ENCODE peak calls at places on chromosomes 11 and 22, in eight cellular contexts. G, Q, J, H, U, P, L and S are unnamed samples.

GRCh38 chr11:32940865-32941264 is 48.3 kb downstream of the QSER1 start:
- DNase-seq in G (no peak), Q (no peak), J (no peak), H (no peak), U (no peak), P (no peak), L (no peak), S (no peak)

GRCh38 chr22:42026705-42027104 is 28.1 kb downstream of the WBP2NL start:
- DNase-seq in G (no peak), Q (no peak), J (no peak), H (no peak), U (no peak), P (no peak), L (no peak), S (no peak)

GRCh38 chr11:64916040-64916847 is 765 bp downstream of the ATG2A start:
- DNase-seq in G (peak), Q (peak), J (peak), H (peak), U (no peak), P (no peak), L (no peak), S (peak)

GRCh38 chr11:33652930-33653329 is 47.7 kb downstream of the C11orf91 start:
- DNase-seq in G (no peak), Q (no peak), J (no peak), H (no peak), U (no peak), P (no peak), L (no peak), S (no peak)

GRCh38 chr11:12914401-12914912 is 94.7 kb upstream of the RASSF10 start:
- DNase-seq in G (peak), Q (no peak), J (no peak), H (peak), U (no peak), P (peak), L (peak), S (peak)

GRCh38 chr11:126840201-126840886 is 160.2 kb downstream of the KIRREL3 start:
- DNase-seq in G (peak), Q (no peak), J (no peak), H (peak), U (no peak), P (no peak), L (no peak), S (peak)

GRCh38 chr11:83956119-83956697 is 670.0 kb upstream of the CCDC90B start:
- DNase-seq in G (no peak), Q (no peak), J (no peak), H (no peak), U (no peak), P (no peak), L (no peak), S (no peak)

GRCh38 chr11:68127791-68128681 is 6.8 kb upstream of the CHKA start:
- DNase-seq in G (peak), Q (peak), J (peak), H (peak), U (peak), P (peak), L (peak), S (peak)

GRCh38 chr22:46694423-46695170 is 43.5 kb downstream of the CERK start:
- DNase-seq in G (no peak), Q (no peak), J (no peak), H (no peak), U (no peak), P (no peak), L (no peak), S (no peak)

GRCh38 chr11:76515494-76515893 is 70.7 kb downstream of the EMSY start:
- DNase-seq in G (no peak), Q (no peak), J (no peak), H (no peak), U (no peak), P (no peak), L (no peak), S (no peak)

GRCh38 chr11:76510060-76511047 is 65.5 kb downstream of the EMSY start:
- DNase-seq in G (peak), Q (no peak), J (no peak), H (no peak), U (peak), P (no peak), L (no peak), S (peak)

GRCh38 chr11:76513654-76514034 is 68.8 kb downstream of the EMSY start:
- DNase-seq in G (no peak), Q (no peak), J (no peak), H (no peak), U (no peak), P (no peak), L (no peak), S (no peak)

DNA sequence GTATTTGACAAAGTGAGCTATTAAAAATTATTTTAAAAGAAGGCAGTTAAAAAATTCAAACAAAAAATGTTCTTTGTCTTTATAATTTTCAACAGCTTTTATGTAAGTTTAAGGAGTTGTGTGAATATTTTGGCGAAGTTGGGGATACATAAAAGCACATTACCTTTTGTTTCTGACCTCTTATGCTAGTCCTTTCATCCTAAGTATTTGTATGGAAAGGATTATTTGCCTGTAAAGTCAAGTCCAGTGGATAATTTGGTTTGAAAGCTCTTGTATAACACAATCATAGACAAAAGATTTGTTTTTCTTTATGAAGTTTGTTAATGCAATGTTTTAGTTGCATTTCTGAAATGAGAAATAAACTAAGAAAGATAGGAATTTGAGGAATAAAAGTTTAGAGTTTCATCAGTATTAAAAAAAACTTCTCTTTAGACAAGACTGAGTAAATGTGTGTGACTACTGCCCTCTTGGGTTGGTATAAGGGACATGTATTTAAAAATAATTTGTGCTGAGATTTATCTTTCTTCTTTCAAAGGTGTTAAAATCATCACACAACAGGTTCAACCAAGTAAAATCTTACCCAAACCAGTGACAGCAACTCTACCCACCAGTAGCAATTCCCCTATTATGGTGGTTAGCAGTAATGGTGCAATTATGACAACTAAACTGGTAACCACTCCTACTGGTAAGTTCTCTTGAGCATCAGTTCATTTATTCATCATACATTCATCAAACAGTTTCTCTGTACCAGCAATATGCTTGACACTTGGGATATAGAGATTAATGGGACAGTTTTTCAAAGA is 68.2 kb downstream of the EMSY start:
- DNase-seq in G (no peak), Q (no peak), J (no peak), H (peak), U (peak), P (no peak), L (no peak), S (peak)
- TF ChIP-seq CTCF in G (peak), Q (no peak), J (no peak), H (peak), U (peak), P (peak), L (no peak), S (peak)

DNA sequence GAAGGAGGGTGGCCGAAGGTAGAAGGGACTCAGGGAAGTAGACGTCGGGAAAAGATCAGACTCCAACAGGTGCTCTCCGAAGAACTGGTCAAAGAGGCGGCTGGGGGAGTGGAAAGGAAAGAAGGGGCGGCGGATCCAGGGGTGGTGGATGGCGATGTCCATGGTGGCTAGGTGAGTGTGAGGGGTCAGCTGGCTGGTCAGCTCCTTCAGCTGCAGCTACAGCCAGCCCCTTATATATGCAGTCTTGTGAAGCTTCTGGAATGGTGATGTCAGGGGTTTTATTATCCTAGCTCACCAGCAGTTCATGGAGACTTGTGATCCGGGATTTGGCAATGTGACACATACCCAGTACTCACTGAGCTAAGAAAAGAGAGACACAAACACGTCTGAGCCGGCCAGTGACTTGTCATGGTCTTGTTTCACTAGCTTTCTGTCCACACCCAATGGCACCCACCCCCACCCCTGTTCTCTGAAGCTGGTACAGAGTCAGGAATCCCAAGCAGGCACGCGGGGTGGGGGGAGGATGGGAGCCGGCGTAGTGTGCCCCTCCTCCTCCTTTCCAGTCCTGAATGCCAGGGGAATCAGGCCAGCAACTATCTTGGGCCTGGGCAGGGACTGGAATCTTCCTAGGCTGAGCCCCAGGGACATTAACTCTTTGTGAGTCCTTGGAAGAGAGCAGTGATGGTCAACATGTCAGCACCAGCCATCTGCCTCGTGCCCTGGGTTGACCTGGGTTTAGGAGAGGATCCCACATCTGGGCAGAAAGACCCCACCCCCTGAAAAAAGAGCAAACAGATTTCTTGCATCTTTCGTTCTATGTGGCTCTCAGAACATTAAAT is at the start of gene CRYAB:
- DNase-seq in G (peak), Q (peak), J (peak), H (peak), U (peak), P (peak), L (peak), S (peak)
- H3K4me3 ChIP-seq in G (no peak), Q (peak), J (peak), H (peak), U (no peak), P (peak), L (peak), S (peak)

GRCh38 chr11:35274909-35275807 is 136.2 kb downstream of the CD44 start:
- DNase-seq in G (no peak), Q (no peak), J (peak), H (no peak), U (no peak), P (peak), L (peak), S (peak)
- TF ChIP-seq CTCF in G (no peak), Q (no peak), J (no peak), H (no peak), U (no peak), P (no peak), L (no peak), S (no peak)

GRCh38 chr22:38456272-38456837 is 1.4 kb upstream of the KCNJ4 start:
- DNase-seq in G (no peak), Q (no peak), J (no peak), H (no peak), U (no peak), P (no peak), L (no peak), S (no peak)
- H3K4me3 ChIP-seq in G (no peak), Q (no peak), J (no peak), H (no peak), U (no peak), P (peak), L (peak), S (no peak)

DNA sequence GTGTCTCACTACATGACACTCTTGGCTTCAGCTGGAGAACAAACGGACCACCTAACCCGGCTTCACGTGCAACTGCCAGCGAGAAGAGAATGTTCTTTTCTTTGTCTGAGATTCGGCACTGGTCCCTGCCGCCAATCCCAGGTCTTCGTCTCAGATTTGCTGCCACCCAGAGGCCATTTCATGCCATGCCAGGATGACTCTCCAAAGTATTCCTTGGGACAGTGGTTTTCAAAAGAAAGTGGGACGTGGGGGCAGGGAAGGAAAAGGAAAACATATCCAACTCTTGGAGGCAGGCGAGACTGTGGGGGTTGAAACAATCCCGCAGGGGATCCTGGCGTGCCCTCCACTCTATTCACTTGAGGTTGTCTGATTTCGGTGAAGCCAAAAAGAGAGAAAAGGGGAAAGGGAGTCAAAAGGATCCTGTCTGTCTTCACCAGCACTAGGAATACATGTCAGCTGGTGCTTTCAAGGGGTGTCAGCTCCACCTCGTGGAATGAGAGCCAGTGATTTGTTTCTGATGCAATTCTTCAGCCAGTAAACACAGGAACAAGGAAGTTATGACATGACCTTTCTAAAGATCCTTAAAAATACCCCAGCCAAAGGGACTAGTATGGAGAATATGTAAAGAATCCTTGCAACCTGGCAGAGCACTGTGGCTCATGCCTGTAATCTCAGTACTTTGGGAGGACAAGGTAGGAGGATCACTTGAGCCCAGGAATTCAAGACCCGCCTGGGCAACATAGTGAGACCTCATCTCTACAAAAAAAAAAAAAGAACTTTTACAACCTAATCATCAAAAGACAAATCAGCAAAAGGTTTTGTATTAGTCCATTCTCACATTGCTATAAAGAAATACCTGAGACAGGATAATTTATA is 41.0 kb upstream of the APLNR start:
- DNase-seq in G (peak), Q (peak), J (peak), H (peak), U (peak), P (peak), L (peak), S (peak)
- TF ChIP-seq CTCF in G (peak), Q (peak), J (peak), H (peak), U (peak), P (peak), L (peak), S (peak)

GRCh38 chr11:67083786-67084366 is 27.2 kb downstream of the RHOD start:
- DNase-seq in G (no peak), Q (no peak), J (no peak), H (no peak), U (no peak), P (no peak), L (no peak), S (no peak)

GRCh38 chr11:67079065-67079464 is 22.4 kb downstream of the RHOD start:
- DNase-seq in G (no peak), Q (no peak), J (no peak), H (no peak), U (no peak), P (no peak), L (no peak), S (no peak)

GRCh38 chr11:67085617-67086016 is 29.0 kb downstream of the RHOD start:
- DNase-seq in G (no peak), Q (no peak), J (no peak), H (no peak), U (no peak), P (no peak), L (no peak), S (no peak)

DNA sequence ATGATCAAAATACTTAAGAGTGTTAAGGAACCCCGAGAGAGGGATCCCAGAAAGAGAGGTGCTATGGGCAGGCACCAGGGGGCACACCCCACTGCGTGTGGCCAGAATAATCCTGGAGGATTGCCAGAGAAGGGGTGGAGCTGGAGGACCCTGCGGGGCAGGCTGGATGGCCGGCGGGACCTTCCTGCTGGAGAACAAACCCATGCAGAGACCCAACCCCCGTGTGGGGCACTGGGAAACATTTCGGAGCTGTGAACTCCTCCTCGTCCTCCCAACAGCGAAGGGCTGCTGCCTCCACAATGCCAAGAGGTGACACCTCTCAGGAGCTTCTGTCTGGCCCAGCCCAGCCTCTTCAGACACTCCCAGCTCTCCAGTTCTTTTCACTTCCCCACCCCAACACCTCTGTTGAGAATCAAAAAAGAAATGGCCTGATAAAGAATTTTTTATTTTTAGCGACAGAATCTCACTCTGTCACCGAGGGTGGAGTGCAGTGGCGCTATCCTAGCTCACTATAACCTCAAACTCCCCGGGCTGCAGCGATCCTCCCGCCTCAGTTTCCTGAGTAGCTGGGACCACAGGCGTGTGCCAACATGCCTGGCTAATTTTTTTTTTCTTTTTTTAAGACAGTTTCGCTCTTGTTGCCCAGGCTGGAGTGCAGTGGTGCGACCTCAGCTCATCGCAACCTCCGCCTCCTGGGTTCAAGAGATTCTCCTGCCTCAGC is 25.6 kb downstream of the RHOD start:
- DNase-seq in G (no peak), Q (peak), J (no peak), H (peak), U (no peak), P (no peak), L (no peak), S (no peak)
- H3K4me3 ChIP-seq in G (no peak), Q (no peak), J (no peak), H (no peak), U (no peak), P (peak), L (no peak), S (no peak)

DNA sequence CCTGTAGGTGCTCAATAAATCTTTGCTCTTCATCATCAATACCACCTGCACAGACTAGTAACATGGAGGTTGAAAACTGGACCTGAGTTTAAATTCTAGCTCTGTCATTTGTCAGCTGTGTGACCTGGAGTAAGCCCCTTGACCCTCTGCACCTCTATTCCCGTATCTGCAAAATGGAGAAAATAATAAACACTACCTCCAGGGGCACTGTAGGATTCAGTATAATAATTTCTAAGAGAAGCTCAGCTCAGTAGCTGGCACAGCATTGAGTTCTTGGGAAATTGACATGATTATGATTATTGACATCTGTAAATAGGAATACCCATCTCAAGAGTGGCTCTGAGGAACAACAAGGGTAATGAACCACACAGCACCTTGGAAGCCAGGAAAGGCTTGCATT is 78.4 kb downstream of the MN1 start:
- DNase-seq in G (no peak), Q (no peak), J (no peak), H (no peak), U (no peak), P (no peak), L (no peak), S (no peak)
- TF ChIP-seq CTCF in G (no peak), Q (no peak), J (no peak), H (peak), U (peak), P (peak), L (no peak), S (peak)

GRCh38 chr11:107017104-107017432 is 1.2 kb downstream of the GUCY1A2 start:
- DNase-seq in G (peak), Q (no peak), J (no peak), H (no peak), U (no peak), P (no peak), L (no peak), S (no peak)

GRCh38 chr11:107014871-107015270 is 3.4 kb downstream of the GUCY1A2 start:
- DNase-seq in G (peak), Q (no peak), J (no peak), H (no peak), U (no peak), P (no peak), L (no peak), S (no peak)

GRCh38 chr11:107018902-107019493 is 722 bp upstream of the GUCY1A2 start:
- DNase-seq in G (peak), Q (peak), J (peak), H (peak), U (peak), P (peak), L (peak), S (peak)

GRCh38 chr11:107017433-107018227 is 646 bp downstream of the GUCY1A2 start:
- DNase-seq in G (peak), Q (peak), J (peak), H (peak), U (no peak), P (peak), L (no peak), S (peak)

GRCh38 chr11:107018274-107018901 is at the start of gene GUCY1A2:
- DNase-seq in G (peak), Q (peak), J (no peak), H (no peak), U (no peak), P (peak), L (no peak), S (no peak)
- H3K4me3 ChIP-seq in G (peak), Q (peak), J (peak), H (peak), U (peak), P (peak), L (peak), S (peak)

DNA sequence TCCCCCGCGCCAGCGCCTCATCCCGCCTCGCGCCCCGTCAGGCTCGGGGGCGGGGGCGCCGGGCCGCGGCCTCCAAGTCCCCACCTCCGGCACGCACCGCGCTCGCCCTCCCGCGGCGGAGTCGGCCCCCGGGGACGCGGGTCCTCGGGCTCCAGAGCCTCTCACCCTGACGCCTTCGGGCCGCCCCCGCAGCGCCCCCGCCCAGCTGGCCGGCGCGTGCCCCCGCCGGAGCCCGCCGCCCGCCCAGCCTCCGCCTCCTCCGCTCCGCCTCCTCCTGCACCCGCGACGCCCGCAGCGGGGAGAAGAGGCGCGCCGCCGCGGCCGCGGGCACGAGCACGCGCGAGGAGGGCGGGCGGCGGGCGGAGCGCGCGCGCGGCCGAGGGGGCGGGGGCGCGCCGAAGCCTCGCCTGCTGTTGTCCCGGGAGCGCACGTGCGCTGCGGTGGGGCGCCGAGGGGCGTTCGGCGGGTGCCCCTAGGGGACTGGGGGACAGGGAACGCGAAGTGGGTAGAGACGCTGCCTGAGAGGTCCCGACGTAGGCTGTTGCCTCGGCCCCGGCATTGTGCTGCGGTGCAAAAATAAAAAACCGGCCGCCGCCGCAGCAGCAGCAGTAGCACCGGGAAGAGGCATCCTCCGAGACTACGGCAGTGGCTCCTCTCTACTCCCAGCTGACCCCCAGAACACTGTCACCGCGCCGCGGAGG is 87.4 kb upstream of the ARHGAP32 start:
- DNase-seq in G (peak), Q (peak), J (peak), H (peak), U (no peak), P (peak), L (peak), S (peak)
- TF ChIP-seq CTCF in G (no peak), Q (peak), J (no peak), H (no peak), U (no peak), P (no peak), L (no peak), S (no peak)